ENCODE peak calls at places on chromosomes 12 and 14, in seven cellular contexts. E is stimulated activated CD8-positive, alpha-beta memory T cell treated with anti-CD3 and anti-CD28 coated beads, Interleukin-12 subunit alpha, Interleukin-12 subunit beta, amount 100 ng/mL, for 4 hours; V is stimulated activated CD4-positive, alpha-beta T cell treated with anti-CD3 and anti-CD28 coated beads, Interleukin-2, amount 100 ng/mL, for 48 hours; O is cardiac muscle cell; A is HFF-Myc; W is NAMALWA; M is astrocyte of the spinal cord. U is an unnamed sample.

GRCh38 chr12:118035194-118036041 is 18.9 kb downstream of the RFC5 start:
- DNase-seq in E (no peak), V (no peak), O (no peak), A (peak), W (peak), M (peak), U (peak)

GRCh38 chr12:113087193-113087592 is 30.7 kb downstream of the DTX1 start:
- DNase-seq in E (no peak), V (no peak), O (no peak), A (no peak), W (peak), M (no peak), U (no peak)

GRCh38 chr12:111430418-111431353 is 25.0 kb downstream of the SH2B3 start:
- DNase-seq in E (peak), V (peak), O (no peak), A (no peak), W (peak), M (no peak), U (no peak)

GRCh38 chr14:89214221-89214965 is 202.6 kb downstream of the FOXN3 start:
- DNase-seq in E (no peak), V (no peak), O (no peak), A (no peak), W (no peak), M (peak), U (peak)

GRCh38 chr14:102878174-102878969 is 44.1 kb upstream of the AMN start:
- DNase-seq in E (no peak), V (no peak), O (no peak), A (no peak), W (no peak), M (no peak), U (no peak)

GRCh38 chr12:7017870-7018349 is 366 bp downstream of the LPCAT3 start:
- DNase-seq in E (no peak), V (no peak), O (no peak), A (no peak), W (peak), M (no peak), U (no peak)

GRCh38 chr12:127280393-127281275 is 986.3 kb upstream of the TMEM132C start:
- DNase-seq in E (peak), V (peak), O (peak), A (no peak), W (peak), M (no peak), U (no peak)

GRCh38 chr12:2537868-2538541 is 256.8 kb upstream of the FKBP4 start:
- DNase-seq in E (no peak), V (no peak), O (no peak), A (no peak), W (no peak), M (no peak), U (no peak)

GRCh38 chr12:63668028-63668799 is at the start of gene DPY19L2:
- DNase-seq in E (peak), V (peak), O (peak), A (peak), W (peak), M (peak), U (peak)

GRCh38 chr14:103696466-103697071 is 18.7 kb downstream of the XRCC3 start:
- DNase-seq in E (no peak), V (no peak), O (no peak), A (no peak), W (no peak), M (peak), U (peak)

GRCh38 chr12:64332938-64333337 is 57.6 kb downstream of the C12orf56 start:
- DNase-seq in E (no peak), V (no peak), O (no peak), A (no peak), W (no peak), M (no peak), U (no peak)

GRCh38 chr12:11875414-11875935 is 195.3 kb upstream of the BCL2L14 start:
- DNase-seq in E (no peak), V (no peak), O (no peak), A (no peak), W (no peak), M (no peak), U (no peak)

GRCh38 chr12:4956054-4956453 is 46.3 kb downstream of the KCNA1 start:
- DNase-seq in E (no peak), V (no peak), O (no peak), A (no peak), W (no peak), M (no peak), U (no peak)

GRCh38 chr12:132427177-132427725 is 62.7 kb upstream of the FBRSL1 start:
- DNase-seq in E (no peak), V (no peak), O (no peak), A (no peak), W (no peak), M (no peak), U (no peak)

GRCh38 chr12:119989619-119990381 is 764 bp downstream of the BICDL1 start:
- DNase-seq in E (peak), V (peak), O (peak), A (no peak), W (peak), M (peak), U (peak)

GRCh38 chr12:114729731-114730130 is 45.8 kb upstream of the TBX3 start:
- DNase-seq in E (no peak), V (no peak), O (no peak), A (no peak), W (no peak), M (peak), U (no peak)

GRCh38 chr14:36517242-36518030 is 2.6 kb downstream of the NKX2-1 start:
- DNase-seq in E (no peak), V (no peak), O (no peak), A (no peak), W (no peak), M (no peak), U (no peak)

GRCh38 chr12:32270818-32271710 is 128.3 kb upstream of the FGD4 start:
- DNase-seq in E (no peak), V (no peak), O (no peak), A (peak), W (peak), M (peak), U (peak)

GRCh38 chr12:51071663-51072062 is 11.7 kb downstream of the CSRNP2 start:
- DNase-seq in E (no peak), V (no peak), O (no peak), A (no peak), W (no peak), M (no peak), U (no peak)

GRCh38 chr12:9707356-9707755 is 25.5 kb downstream of the CLECL1 start:
- DNase-seq in E (no peak), V (no peak), O (no peak), A (no peak), W (peak), M (no peak), U (no peak)

GRCh38 chr14:61260939-61261776 is 20.0 kb downstream of the TMEM30B start:
- DNase-seq in E (no peak), V (no peak), O (no peak), A (peak), W (no peak), M (peak), U (no peak)

GRCh38 chr12:89889051-89889450 is 180.4 kb upstream of the ATP2B1 start:
- DNase-seq in E (no peak), V (no peak), O (no peak), A (no peak), W (no peak), M (peak), U (no peak)

GRCh38 chr12:54891717-54892478 is 37.6 kb downstream of the MUCL1 start:
- DNase-seq in E (no peak), V (no peak), O (no peak), A (no peak), W (no peak), M (peak), U (no peak)

GRCh38 chr12:109877504-109878246 is 2.7 kb downstream of the GLTP start:
- DNase-seq in E (no peak), V (no peak), O (no peak), A (no peak), W (no peak), M (no peak), U (peak)

GRCh38 chr12:56081393-56082347 is 1.7 kb downstream of the ERBB3 start:
- DNase-seq in E (no peak), V (no peak), O (peak), A (no peak), W (no peak), M (no peak), U (peak)

GRCh38 chr14:89251066-89251465 is 166.0 kb downstream of the FOXN3 start:
- DNase-seq in E (no peak), V (no peak), O (no peak), A (no peak), W (no peak), M (no peak), U (no peak)

GRCh38 chr14:79197516-79197915 is 1013.8 kb downstream of the DIO2 start:
- DNase-seq in E (no peak), V (no peak), O (no peak), A (no peak), W (no peak), M (no peak), U (no peak)

GRCh38 chr14:34060747-34061050 is 109.8 kb upstream of the EGLN3 start:
- DNase-seq in E (no peak), V (no peak), O (peak), A (no peak), W (no peak), M (no peak), U (no peak)

GRCh38 chr14:71803539-71804260 is 128.5 kb upstream of the RGS6 start:
- DNase-seq in E (no peak), V (no peak), O (no peak), A (peak), W (no peak), M (peak), U (peak)

U was measured in pons.